ENCODE peak calls at places on chromosome 13, in eight cellular contexts. One of them, this sample, is unnamed.

GRCh38 chr13:39804332-39805231 is 149.1 kb downstream of the COG6 start:
- DNase-seq in HCT116: no peak
- DNase-seq in testis: no peak
- DNase-seq in heart left ventricle: no peak
- DNase-seq in suprapubic skin: no peak
- DNase-seq in stomach: no peak
- DNase-seq in gastrocnemius medialis: no peak
- DNase-seq in tibial nerve: no peak
- DNase-seq in this sample: no peak

GRCh38 chr13:25943666-25944065 is 108.2 kb downstream of the SHISA2 start:
- DNase-seq in tibial nerve: no peak
- DNase-seq in gastrocnemius medialis: no peak
- DNase-seq in suprapubic skin: no peak
- DNase-seq in stomach: no peak
- DNase-seq in heart left ventricle: no peak
- DNase-seq in testis: no peak
- DNase-seq in HCT116: no peak
- DNase-seq in this sample: no peak

GRCh38 chr13:73248711-73249580 is 190.1 kb downstream of the KLF5 start:
- DNase-seq in heart left ventricle: no peak
- DNase-seq in gastrocnemius medialis: no peak
- DNase-seq in testis: no peak
- DNase-seq in tibial nerve: no peak
- DNase-seq in HCT116: peak
- DNase-seq in suprapubic skin: no peak
- DNase-seq in stomach: peak
- DNase-seq in this sample: peak

GRCh38 chr13:54373211-54373610 is 1344.6 kb downstream of the OLFM4 start:
- DNase-seq in heart left ventricle: no peak
- DNase-seq in gastrocnemius medialis: no peak
- DNase-seq in stomach: no peak
- DNase-seq in testis: peak
- DNase-seq in tibial nerve: no peak
- DNase-seq in suprapubic skin: no peak
- DNase-seq in HCT116: no peak
- DNase-seq in this sample: no peak

GRCh38 chr13:40240293-40240692 is 426.1 kb downstream of the FOXO1 start:
- DNase-seq in tibial nerve: no peak
- DNase-seq in gastrocnemius medialis: no peak
- DNase-seq in HCT116: no peak
- DNase-seq in testis: no peak
- DNase-seq in heart left ventricle: no peak
- DNase-seq in stomach: no peak
- DNase-seq in suprapubic skin: no peak
- DNase-seq in this sample: no peak

GRCh38 chr13:76157926-76158325 is 521.8 kb downstream of the LMO7 start:
- DNase-seq in heart left ventricle: no peak
- DNase-seq in gastrocnemius medialis: no peak
- DNase-seq in testis: no peak
- DNase-seq in suprapubic skin: no peak
- DNase-seq in stomach: no peak
- DNase-seq in tibial nerve: no peak
- DNase-seq in HCT116: no peak
- DNase-seq in this sample: no peak

GRCh38 chr13:45658586-45659235 is 43.2 kb upstream of the ERICH6B start:
- DNase-seq in heart left ventricle: no peak
- DNase-seq in HCT116: no peak
- DNase-seq in tibial nerve: no peak
- DNase-seq in suprapubic skin: no peak
- DNase-seq in testis: no peak
- DNase-seq in stomach: no peak
- DNase-seq in gastrocnemius medialis: no peak
- DNase-seq in this sample: no peak

GRCh38 chr13:55230570-55230908 is 1910.2 kb upstream of the PRR20A start:
- DNase-seq in heart left ventricle: no peak
- DNase-seq in suprapubic skin: no peak
- DNase-seq in stomach: no peak
- DNase-seq in HCT116: no peak
- DNase-seq in tibial nerve: no peak
- DNase-seq in testis: no peak
- DNase-seq in gastrocnemius medialis: no peak
- DNase-seq in this sample: no peak

GRCh38 chr13:74290324-74290773 is 156.1 kb upstream of the KLF12 start:
- DNase-seq in testis: peak
- DNase-seq in suprapubic skin: no peak
- DNase-seq in HCT116: peak
- DNase-seq in tibial nerve: no peak
- DNase-seq in heart left ventricle: no peak
- DNase-seq in stomach: no peak
- DNase-seq in gastrocnemius medialis: peak
- DNase-seq in this sample: peak

GRCh38 chr13:42495751-42496150 is 78.2 kb upstream of the TNFSF11 start:
- DNase-seq in HCT116: no peak
- DNase-seq in suprapubic skin: no peak
- DNase-seq in heart left ventricle: no peak
- DNase-seq in gastrocnemius medialis: no peak
- DNase-seq in testis: no peak
- DNase-seq in tibial nerve: no peak
- DNase-seq in stomach: no peak
- DNase-seq in this sample: no peak

GRCh38 chr13:66659291-66660012 is 570.7 kb downstream of the PCDH9 start:
- DNase-seq in gastrocnemius medialis: no peak
- DNase-seq in testis: no peak
- DNase-seq in heart left ventricle: no peak
- DNase-seq in HCT116: no peak
- DNase-seq in stomach: no peak
- DNase-seq in suprapubic skin: no peak
- DNase-seq in tibial nerve: no peak
- DNase-seq in this sample: no peak

GRCh38 chr13:43132228-43132627 is 108.8 kb downstream of the DNAJC15 start:
- DNase-seq in stomach: peak
- DNase-seq in gastrocnemius medialis: no peak
- DNase-seq in suprapubic skin: no peak
- DNase-seq in heart left ventricle: no peak
- DNase-seq in testis: peak
- DNase-seq in HCT116: peak
- DNase-seq in tibial nerve: no peak
- DNase-seq in this sample: no peak

GRCh38 chr13:40026174-40026585 is 370.7 kb downstream of the COG6 start:
- DNase-seq in tibial nerve: no peak
- DNase-seq in gastrocnemius medialis: no peak
- DNase-seq in suprapubic skin: no peak
- DNase-seq in heart left ventricle: no peak
- DNase-seq in testis: no peak
- DNase-seq in HCT116: no peak
- DNase-seq in stomach: no peak
- DNase-seq in this sample: no peak

GRCh38 chr13:44431150-44431549 is 57.5 kb downstream of the SERP2 start:
- DNase-seq in heart left ventricle: no peak
- DNase-seq in gastrocnemius medialis: no peak
- DNase-seq in suprapubic skin: no peak
- DNase-seq in testis: no peak
- DNase-seq in HCT116: no peak
- DNase-seq in stomach: no peak
- DNase-seq in tibial nerve: no peak
- DNase-seq in this sample: no peak

GRCh38 chr13:109816979-109817275 is 30.5 kb upstream of the IRS2 start:
- DNase-seq in testis: no peak
- DNase-seq in gastrocnemius medialis: no peak
- DNase-seq in HCT116: no peak
- DNase-seq in heart left ventricle: no peak
- DNase-seq in suprapubic skin: no peak
- DNase-seq in tibial nerve: no peak
- DNase-seq in stomach: no peak
- DNase-seq in this sample: no peak

GRCh38 chr13:72970956-72971355 is 87.8 kb upstream of the KLF5 start:
- DNase-seq in tibial nerve: no peak
- DNase-seq in suprapubic skin: no peak
- DNase-seq in heart left ventricle: no peak
- DNase-seq in gastrocnemius medialis: no peak
- DNase-seq in stomach: no peak
- DNase-seq in testis: no peak
- DNase-seq in HCT116: no peak
- DNase-seq in this sample: no peak

GRCh38 chr13:41492432-41493267 is 35.3 kb downstream of the RGCC start:
- DNase-seq in suprapubic skin: no peak
- DNase-seq in HCT116: no peak
- DNase-seq in gastrocnemius medialis: no peak
- DNase-seq in heart left ventricle: no peak
- DNase-seq in testis: no peak
- DNase-seq in tibial nerve: no peak
- DNase-seq in stomach: no peak
- DNase-seq in this sample: no peak

GRCh38 chr13:33876716-33877394 is 58.9 kb downstream of the RFC3 start:
- DNase-seq in heart left ventricle: no peak
- DNase-seq in stomach: no peak
- DNase-seq in testis: no peak
- DNase-seq in suprapubic skin: no peak
- DNase-seq in HCT116: no peak
- DNase-seq in tibial nerve: no peak
- DNase-seq in gastrocnemius medialis: no peak
- DNase-seq in this sample: no peak

GRCh38 chr13:47976325-47976724 is 24.7 kb downstream of the SUCLA2 start:
- DNase-seq in tibial nerve: no peak
- DNase-seq in gastrocnemius medialis: no peak
- DNase-seq in heart left ventricle: no peak
- DNase-seq in stomach: no peak
- DNase-seq in testis: no peak
- DNase-seq in HCT116: no peak
- DNase-seq in suprapubic skin: no peak
- DNase-seq in this sample: no peak

GRCh38 chr13:95643471-95643813 is 1.1 kb downstream of the DZIP1 start:
- DNase-seq in stomach: no peak
- DNase-seq in gastrocnemius medialis: no peak
- DNase-seq in heart left ventricle: no peak
- DNase-seq in tibial nerve: no peak
- DNase-seq in testis: peak
- DNase-seq in HCT116: no peak
- DNase-seq in suprapubic skin: no peak
- DNase-seq in this sample: no peak

GRCh38 chr13:43861863-43862262 is 17.7 kb downstream of the CCDC122 start:
- DNase-seq in HCT116: no peak
- DNase-seq in tibial nerve: no peak
- DNase-seq in gastrocnemius medialis: no peak
- DNase-seq in stomach: no peak
- DNase-seq in heart left ventricle: no peak
- DNase-seq in testis: no peak
- DNase-seq in suprapubic skin: no peak
- DNase-seq in this sample: no peak

GRCh38 chr13:67299731-67300130 is 69.6 kb upstream of the PCDH9 start:
- DNase-seq in testis: no peak
- DNase-seq in HCT116: no peak
- DNase-seq in gastrocnemius medialis: no peak
- DNase-seq in heart left ventricle: no peak
- DNase-seq in tibial nerve: no peak
- DNase-seq in stomach: no peak
- DNase-seq in suprapubic skin: no peak
- DNase-seq in this sample: no peak

DNA sequence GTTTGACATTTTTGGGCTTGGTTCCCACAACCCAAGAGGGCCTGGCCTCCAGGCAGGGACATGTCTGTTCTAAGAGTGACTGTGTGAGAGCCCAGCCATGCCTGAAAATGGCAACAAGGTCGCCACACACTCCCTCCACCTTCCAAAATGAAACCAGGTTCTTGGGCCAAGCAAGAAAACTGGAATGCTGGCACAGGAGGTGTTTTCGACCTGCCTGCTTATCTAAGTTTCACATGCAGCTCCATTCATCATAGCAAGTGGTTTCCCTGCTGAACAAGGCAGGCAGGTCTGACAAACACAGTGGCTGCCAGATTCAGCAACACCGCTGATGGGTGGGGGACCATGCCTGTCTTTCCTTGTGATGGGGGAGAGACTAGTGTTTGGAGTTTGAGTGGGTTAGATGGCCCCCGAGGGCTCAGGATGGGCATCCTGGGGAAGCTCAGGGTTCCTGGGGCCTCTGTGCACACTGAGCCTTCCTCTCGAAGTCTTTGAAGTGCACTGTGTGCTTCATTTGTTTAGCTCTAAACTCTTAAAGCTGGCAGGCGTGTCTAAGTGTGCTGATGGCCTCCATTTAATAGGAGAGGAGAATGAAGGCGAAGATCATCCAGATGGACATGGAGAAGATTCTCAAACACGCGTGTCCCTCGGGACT is 17.9 kb upstream of the GAS6 start:
- DNase-seq in heart left ventricle: no peak
- DNase-seq in gastrocnemius medialis: no peak
- DNase-seq in HCT116: no peak
- DNase-seq in tibial nerve: no peak
- DNase-seq in testis: no peak
- DNase-seq in suprapubic skin: peak
- DNase-seq in stomach: peak
- DNase-seq in this sample: no peak
- TF ChIP-seq POLR2A in heart left ventricle: no peak
- TF ChIP-seq POLR2A in gastrocnemius medialis: no peak
- TF ChIP-seq POLR2A in HCT116: no peak
- TF ChIP-seq POLR2A in tibial nerve: no peak
- TF ChIP-seq POLR2A in testis: no peak
- TF ChIP-seq POLR2A in suprapubic skin: no peak
- TF ChIP-seq POLR2A in stomach: no peak
- TF ChIP-seq POLR2A in this sample: no peak

GRCh38 chr13:113417836-113418721 is 35.2 kb downstream of the ADPRHL1 start:
- DNase-seq in gastrocnemius medialis: no peak
- DNase-seq in testis: no peak
- DNase-seq in heart left ventricle: no peak
- DNase-seq in HCT116: no peak
- DNase-seq in tibial nerve: no peak
- DNase-seq in stomach: no peak
- DNase-seq in suprapubic skin: no peak
- DNase-seq in this sample: no peak
- TF ChIP-seq POLR2A in gastrocnemius medialis: no peak
- TF ChIP-seq POLR2A in testis: no peak
- TF ChIP-seq POLR2A in heart left ventricle: no peak
- TF ChIP-seq POLR2A in HCT116: no peak
- TF ChIP-seq POLR2A in tibial nerve: no peak
- TF ChIP-seq POLR2A in stomach: no peak
- TF ChIP-seq POLR2A in suprapubic skin: no peak
- TF ChIP-seq POLR2A in this sample: no peak

GRCh38 chr13:111318396-111318795 is 2.0 kb upstream of the TEX29 start:
- DNase-seq in suprapubic skin: no peak
- DNase-seq in HCT116: no peak
- DNase-seq in tibial nerve: no peak
- DNase-seq in heart left ventricle: no peak
- DNase-seq in gastrocnemius medialis: no peak
- DNase-seq in testis: no peak
- DNase-seq in stomach: no peak
- DNase-seq in this sample: no peak
- TF ChIP-seq POLR2A in suprapubic skin: no peak
- TF ChIP-seq POLR2A in HCT116: no peak
- TF ChIP-seq POLR2A in tibial nerve: no peak
- TF ChIP-seq POLR2A in heart left ventricle: no peak
- TF ChIP-seq POLR2A in gastrocnemius medialis: no peak
- TF ChIP-seq POLR2A in testis: no peak
- TF ChIP-seq POLR2A in stomach: no peak
- TF ChIP-seq POLR2A in this sample: no peak

DNA sequence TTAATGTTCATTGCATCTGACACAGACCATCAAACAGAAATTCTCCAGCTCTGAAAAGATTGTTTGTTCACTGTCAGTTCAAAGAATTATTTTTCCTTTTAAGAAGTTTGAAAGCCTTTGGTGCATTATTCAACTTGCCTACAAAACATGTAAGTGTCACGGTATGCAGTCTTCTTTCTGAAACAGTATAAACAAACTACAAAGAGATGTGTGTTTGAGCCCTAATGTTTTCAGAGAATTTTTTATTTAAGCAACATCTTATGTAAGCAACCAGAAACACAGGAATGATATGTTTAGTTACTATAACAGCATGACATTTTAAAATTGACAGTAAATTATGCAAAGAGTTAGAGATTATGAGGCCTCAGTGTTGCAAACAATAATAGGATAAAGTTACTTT is 125.4 kb downstream of the FGF14 start:
- DNase-seq in HCT116: no peak
- DNase-seq in tibial nerve: no peak
- DNase-seq in stomach: no peak
- DNase-seq in testis: no peak
- DNase-seq in heart left ventricle: no peak
- DNase-seq in gastrocnemius medialis: no peak
- DNase-seq in suprapubic skin: no peak
- DNase-seq in this sample: no peak
- TF ChIP-seq POLR2A in HCT116: no peak
- TF ChIP-seq POLR2A in tibial nerve: no peak
- TF ChIP-seq POLR2A in stomach: no peak
- TF ChIP-seq POLR2A in testis: no peak
- TF ChIP-seq POLR2A in heart left ventricle: no peak
- TF ChIP-seq POLR2A in gastrocnemius medialis: no peak
- TF ChIP-seq POLR2A in suprapubic skin: no peak
- TF ChIP-seq POLR2A in this sample: no peak

This sample was measured in breast epithelium.